ENCODE peak calls at places on chromosomes 6 and 20, in six cellular contexts. W is naive thymus-derived CD8-positive, alpha-beta T cell; D is AG04450; Z is HT-29; N is effector CD8-positive, alpha-beta T cell; K is COR-L47. H is an unnamed sample.

GRCh38 chr20:50107796-50108331 is 5.1 kb downstream of the UBE2V1 start:
- DNase-seq in W (no peak), D (no peak), Z (no peak), N (no peak), K (no peak), H (no peak)

GRCh38 chr6:42452171-42453026 is 673 bp upstream of the TRERF1 start:
- DNase-seq in W (peak), D (peak), Z (peak), N (peak), K (peak), H (peak)

GRCh38 chr20:8930691-8931090 is 138.2 kb upstream of the PLCB4 start:
- DNase-seq in W (no peak), D (no peak), Z (no peak), N (no peak), K (no peak), H (no peak)

GRCh38 chr6:14681699-14682487 is 564.0 kb upstream of the JARID2 start:
- DNase-seq in W (no peak), D (no peak), Z (no peak), N (no peak), K (no peak), H (no peak)

GRCh38 chr20:53183181-53183580 is 211.0 kb downstream of the TSHZ2 start:
- DNase-seq in W (no peak), D (no peak), Z (no peak), N (no peak), K (no peak), H (no peak)

GRCh38 chr6:129785756-129786135 is 75.4 kb downstream of the TMEM244 start:
- DNase-seq in W (no peak), D (no peak), Z (no peak), N (no peak), K (no peak), H (no peak)

GRCh38 chr6:48183816-48184215 is 72.8 kb upstream of the PTCHD4 start:
- DNase-seq in W (no peak), D (no peak), Z (no peak), N (no peak), K (no peak), H (no peak)

GRCh38 chr6:37582309-37582708 is 82.6 kb upstream of the CCDC167 start:
- DNase-seq in W (no peak), D (no peak), Z (no peak), N (no peak), K (no peak), H (no peak)

GRCh38 chr20:48945840-48946514 is 24.5 kb downstream of the ARFGEF2 start:
- DNase-seq in W (no peak), D (no peak), Z (peak), N (no peak), K (no peak), H (no peak)

GRCh38 chr6:10425177-10425972 is 10.5 kb upstream of the TFAP2A start:
- DNase-seq in W (no peak), D (no peak), Z (no peak), N (no peak), K (no peak), H (no peak)

GRCh38 chr20:32456869-32457421 is 98.8 kb downstream of the ASXL1 start:
- DNase-seq in W (no peak), D (no peak), Z (no peak), N (no peak), K (no peak), H (no peak)

GRCh38 chr6:90288404-90288803 is 8.2 kb downstream of the BACH2 start:
- DNase-seq in W (no peak), D (no peak), Z (no peak), N (no peak), K (no peak), H (no peak)

GRCh38 chr6:120230008-120230407 is 880.4 kb upstream of the MAN1A1 start:
- DNase-seq in W (no peak), D (no peak), Z (peak), N (no peak), K (no peak), H (no peak)

GRCh38 chr6:124131259-124131658 is 327.6 kb downstream of the NKAIN2 start:
- DNase-seq in W (no peak), D (no peak), Z (peak), N (no peak), K (no peak), H (no peak)

GRCh38 chr20:36493013-36493800 is 48.1 kb upstream of the MYL9 start:
- DNase-seq in W (no peak), D (no peak), Z (no peak), N (no peak), K (peak), H (no peak)

GRCh38 chr6:112800439-112800838 is 453.3 kb downstream of the RFPL4B start:
- DNase-seq in W (no peak), D (no peak), Z (no peak), N (no peak), K (no peak), H (no peak)

GRCh38 chr6:112232845-112233256 is 21.5 kb downstream of the LAMA4 start:
- DNase-seq in W (no peak), D (peak), Z (no peak), N (no peak), K (no peak), H (no peak)

GRCh38 chr20:11917663-11918062 is at the start of gene BTBD3:
- DNase-seq in W (no peak), D (peak), Z (peak), N (no peak), K (peak), H (peak)

GRCh38 chr20:58088105-58088504 is 140.3 kb downstream of the ANKRD60 start:
- DNase-seq in W (no peak), D (no peak), Z (no peak), N (no peak), K (no peak), H (no peak)

GRCh38 chr20:42857446-42857845 is 332.3 kb downstream of the PTPRT start:
- DNase-seq in W (no peak), D (no peak), Z (no peak), N (no peak), K (no peak), H (no peak)

GRCh38 chr20:36336838-36337478 is 30.8 kb downstream of the DLGAP4 start:
- DNase-seq in W (no peak), D (no peak), Z (no peak), N (no peak), K (no peak), H (no peak)

GRCh38 chr6:24664049-24664987 is 2.4 kb downstream of the TDP2 start:
- DNase-seq in W (no peak), D (no peak), Z (no peak), N (no peak), K (no peak), H (no peak)

GRCh38 chr6:123562677-123563076 is 74.1 kb downstream of the TRDN start:
- DNase-seq in W (no peak), D (no peak), Z (no peak), N (no peak), K (no peak), H (no peak)

GRCh38 chr6:34181903-34182302 is 36.0 kb upstream of the GRM4 start:
- DNase-seq in W (peak), D (no peak), Z (no peak), N (no peak), K (no peak), H (no peak)

GRCh38 chr6:128848169-128848935 is 34.6 kb upstream of the LAMA2 start:
- DNase-seq in W (no peak), D (no peak), Z (no peak), N (no peak), K (no peak), H (no peak)

GRCh38 chr6:150308812-150309475 is 59.9 kb upstream of the IYD start:
- DNase-seq in W (no peak), D (no peak), Z (no peak), N (no peak), K (no peak), H (no peak)

GRCh38 chr6:166456360-166457156 is 73.8 kb upstream of the MPC1 start:
- DNase-seq in W (no peak), D (no peak), Z (peak), N (no peak), K (peak), H (no peak)

GRCh38 chr6:20819774-20820400 is 285.6 kb downstream of the CDKAL1 start:
- DNase-seq in W (no peak), D (no peak), Z (no peak), N (no peak), K (no peak), H (no peak)

GRCh38 chr6:65170273-65170672 is 536.8 kb downstream of the EYS start:
- DNase-seq in W (no peak), D (no peak), Z (no peak), N (no peak), K (no peak), H (no peak)

GRCh38 chr20:59269396-59270025 is 30.9 kb upstream of the EDN3 start:
- DNase-seq in W (no peak), D (no peak), Z (no peak), N (no peak), K (no peak), H (no peak)

GRCh38 chr6:113786168-113786567 is 71.0 kb upstream of the MARCKS start:
- DNase-seq in W (no peak), D (no peak), Z (peak), N (no peak), K (no peak), H (no peak)

GRCh38 chr20:20010639-20011500 is 6.3 kb upstream of the NAA20 start:
- DNase-seq in W (no peak), D (peak), Z (no peak), N (no peak), K (peak), H (no peak)

GRCh38 chr6:6823030-6823429 is 234.5 kb downstream of the LY86 start:
- DNase-seq in W (no peak), D (no peak), Z (no peak), N (no peak), K (no peak), H (no peak)

GRCh38 chr20:25750765-25751696 is 54.4 kb upstream of the ZNF337 start:
- DNase-seq in W (peak), D (no peak), Z (peak), N (peak), K (peak), H (peak)

GRCh38 chr6:112307707-112308106 is 39.4 kb upstream of the RFPL4B start:
- DNase-seq in W (no peak), D (no peak), Z (no peak), N (no peak), K (no peak), H (no peak)

GRCh38 chr6:134352786-134353480 is 35.0 kb upstream of the SGK1 start:
- DNase-seq in W (no peak), D (peak), Z (no peak), N (no peak), K (no peak), H (no peak)

GRCh38 chr6:11093065-11093590 is 506 bp upstream of the SMIM13 start:
- DNase-seq in W (no peak), D (no peak), Z (no peak), N (no peak), K (peak), H (peak)

GRCh38 chr20:17525650-17526049 is 5.5 kb downstream of the BFSP1 start:
- DNase-seq in W (no peak), D (no peak), Z (peak), N (no peak), K (peak), H (no peak)

H was measured in substantia nigra.